ENCODE peak calls at places on chromosomes 11 and 22, in ten cellular contexts. One of them, this sample, is unnamed.

GRCh38 chr11:134675983-134676382 is 263.9 kb upstream of the B3GAT1 start:
- DNase-seq in H1: no peak
- DNase-seq in SK-N-SH: no peak
- DNase-seq in HCT116: no peak
- DNase-seq in GM23338: no peak
- DNase-seq in stomach: no peak
- DNase-seq in vagina: peak
- DNase-seq in transverse colon: no peak
- DNase-seq in GM12891: no peak
- DNase-seq in suprapubic skin: no peak
- DNase-seq in this sample: no peak

GRCh38 chr11:99135508-99135907 is 114.8 kb downstream of the CNTN5 start:
- DNase-seq in SK-N-SH: no peak
- DNase-seq in suprapubic skin: no peak
- DNase-seq in GM12891: no peak
- DNase-seq in transverse colon: no peak
- DNase-seq in stomach: no peak
- DNase-seq in H1: no peak
- DNase-seq in HCT116: no peak
- DNase-seq in GM23338: no peak
- DNase-seq in vagina: no peak
- DNase-seq in this sample: no peak

GRCh38 chr22:28231423-28231822 is 312.4 kb upstream of the PITPNB start:
- DNase-seq in SK-N-SH: no peak
- DNase-seq in vagina: no peak
- DNase-seq in GM12891: no peak
- DNase-seq in stomach: no peak
- DNase-seq in suprapubic skin: no peak
- DNase-seq in transverse colon: no peak
- DNase-seq in H1: no peak
- DNase-seq in GM23338: peak
- DNase-seq in HCT116: no peak
- DNase-seq in this sample: no peak

GRCh38 chr11:44952082-44952481 is 1.4 kb upstream of the TP53I11 start:
- DNase-seq in GM12891: no peak
- DNase-seq in SK-N-SH: no peak
- DNase-seq in suprapubic skin: no peak
- DNase-seq in GM23338: no peak
- DNase-seq in H1: no peak
- DNase-seq in vagina: no peak
- DNase-seq in stomach: no peak
- DNase-seq in transverse colon: peak
- DNase-seq in HCT116: no peak
- DNase-seq in this sample: no peak

GRCh38 chr11:20443596-20443995 is 56.1 kb downstream of the PRMT3 start:
- DNase-seq in GM12891: no peak
- DNase-seq in HCT116: peak
- DNase-seq in H1: no peak
- DNase-seq in vagina: no peak
- DNase-seq in GM23338: peak
- DNase-seq in suprapubic skin: no peak
- DNase-seq in transverse colon: no peak
- DNase-seq in stomach: no peak
- DNase-seq in SK-N-SH: peak
- DNase-seq in this sample: peak

GRCh38 chr22:33573479-33573878 is 346.8 kb downstream of the LARGE1 start:
- DNase-seq in SK-N-SH: no peak
- DNase-seq in suprapubic skin: no peak
- DNase-seq in GM23338: no peak
- DNase-seq in stomach: no peak
- DNase-seq in vagina: no peak
- DNase-seq in H1: no peak
- DNase-seq in HCT116: no peak
- DNase-seq in GM12891: no peak
- DNase-seq in transverse colon: no peak
- DNase-seq in this sample: no peak

GRCh38 chr22:49509016-49509415 is 318.7 kb downstream of the BRD1 start:
- DNase-seq in H1: no peak
- DNase-seq in transverse colon: no peak
- DNase-seq in GM23338: no peak
- DNase-seq in vagina: peak
- DNase-seq in SK-N-SH: no peak
- DNase-seq in GM12891: no peak
- DNase-seq in suprapubic skin: no peak
- DNase-seq in HCT116: no peak
- DNase-seq in stomach: peak
- DNase-seq in this sample: no peak

GRCh38 chr22:48088926-48089536 is 1326.6 kb downstream of the TBC1D22A start:
- DNase-seq in transverse colon: no peak
- DNase-seq in SK-N-SH: no peak
- DNase-seq in suprapubic skin: peak
- DNase-seq in GM12891: no peak
- DNase-seq in H1: no peak
- DNase-seq in vagina: no peak
- DNase-seq in GM23338: no peak
- DNase-seq in stomach: no peak
- DNase-seq in HCT116: no peak
- DNase-seq in this sample: no peak

GRCh38 chr11:109939176-109939810 is 153.9 kb upstream of the ZC3H12C start:
- DNase-seq in GM12891: no peak
- DNase-seq in stomach: no peak
- DNase-seq in vagina: no peak
- DNase-seq in transverse colon: peak
- DNase-seq in GM23338: peak
- DNase-seq in HCT116: peak
- DNase-seq in SK-N-SH: peak
- DNase-seq in suprapubic skin: no peak
- DNase-seq in H1: no peak
- DNase-seq in this sample: peak

GRCh38 chr11:62433141-62433543 is 14.3 kb downstream of the SCGB1A1 start:
- DNase-seq in transverse colon: no peak
- DNase-seq in HCT116: no peak
- DNase-seq in H1: no peak
- DNase-seq in stomach: no peak
- DNase-seq in GM12891: no peak
- DNase-seq in GM23338: no peak
- DNase-seq in suprapubic skin: no peak
- DNase-seq in vagina: no peak
- DNase-seq in SK-N-SH: no peak
- DNase-seq in this sample: no peak

GRCh38 chr22:17313591-17313990 is 55.7 kb upstream of the CECR2 start:
- DNase-seq in SK-N-SH: no peak
- DNase-seq in H1: no peak
- DNase-seq in vagina: no peak
- DNase-seq in GM12891: no peak
- DNase-seq in transverse colon: no peak
- DNase-seq in suprapubic skin: no peak
- DNase-seq in GM23338: no peak
- DNase-seq in HCT116: no peak
- DNase-seq in stomach: peak
- DNase-seq in this sample: no peak

GRCh38 chr11:75160328-75160757 is 9.4 kb downstream of the SLCO2B1 start:
- DNase-seq in GM12891: no peak
- DNase-seq in SK-N-SH: no peak
- DNase-seq in GM23338: no peak
- DNase-seq in HCT116: no peak
- DNase-seq in suprapubic skin: no peak
- DNase-seq in stomach: no peak
- DNase-seq in transverse colon: no peak
- DNase-seq in H1: no peak
- DNase-seq in vagina: no peak
- DNase-seq in this sample: no peak

DNA sequence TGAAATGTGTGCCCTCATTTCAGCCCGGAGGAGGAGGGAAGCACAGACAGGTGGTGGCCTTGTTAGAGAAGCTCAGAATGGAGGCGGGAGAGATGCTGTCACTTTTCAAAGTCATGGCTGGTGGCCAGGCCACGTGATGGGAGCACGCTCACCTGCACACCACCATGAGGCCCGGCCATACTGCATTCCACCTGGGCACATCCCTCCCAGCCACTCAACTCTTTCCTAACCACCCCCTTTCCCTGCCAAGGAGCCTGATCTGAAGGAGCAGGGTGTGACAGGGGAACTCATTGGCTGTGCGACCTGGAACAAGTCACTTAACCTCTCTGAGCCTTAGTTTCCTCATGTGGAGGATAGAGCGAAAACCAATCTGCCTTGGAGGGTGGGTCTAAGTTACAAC is 364.5 kb downstream of the CTTN start:
- DNase-seq in HCT116: no peak
- DNase-seq in SK-N-SH: no peak
- DNase-seq in stomach: no peak
- DNase-seq in suprapubic skin: no peak
- DNase-seq in vagina: no peak
- DNase-seq in transverse colon: no peak
- DNase-seq in GM12891: no peak
- DNase-seq in GM23338: no peak
- DNase-seq in H1: no peak
- DNase-seq in this sample: no peak
- TF ChIP-seq POLR2AphosphoS5 in HCT116: no peak
- TF ChIP-seq POLR2AphosphoS5 in SK-N-SH: no peak
- TF ChIP-seq POLR2AphosphoS5 in stomach: no peak
- TF ChIP-seq POLR2AphosphoS5 in suprapubic skin: no peak
- TF ChIP-seq POLR2AphosphoS5 in vagina: no peak
- TF ChIP-seq POLR2AphosphoS5 in transverse colon: no peak
- TF ChIP-seq POLR2AphosphoS5 in GM12891: no peak
- TF ChIP-seq POLR2AphosphoS5 in GM23338: no peak
- TF ChIP-seq POLR2AphosphoS5 in H1: no peak
- TF ChIP-seq POLR2AphosphoS5 in this sample: no peak

GRCh38 chr11:47587733-47588326 is 1.4 kb downstream of the FAM180B start:
- DNase-seq in H1: no peak
- DNase-seq in GM23338: no peak
- DNase-seq in SK-N-SH: no peak
- DNase-seq in stomach: no peak
- DNase-seq in GM12891: no peak
- DNase-seq in HCT116: no peak
- DNase-seq in suprapubic skin: peak
- DNase-seq in transverse colon: peak
- DNase-seq in vagina: no peak
- DNase-seq in this sample: no peak
- TF ChIP-seq POLR2AphosphoS5 in H1: no peak
- TF ChIP-seq POLR2AphosphoS5 in GM23338: no peak
- TF ChIP-seq POLR2AphosphoS5 in SK-N-SH: no peak
- TF ChIP-seq POLR2AphosphoS5 in stomach: no peak
- TF ChIP-seq POLR2AphosphoS5 in GM12891: no peak
- TF ChIP-seq POLR2AphosphoS5 in HCT116: no peak
- TF ChIP-seq POLR2AphosphoS5 in suprapubic skin: no peak
- TF ChIP-seq POLR2AphosphoS5 in transverse colon: no peak
- TF ChIP-seq POLR2AphosphoS5 in vagina: no peak
- TF ChIP-seq POLR2AphosphoS5 in this sample: no peak

DNA sequence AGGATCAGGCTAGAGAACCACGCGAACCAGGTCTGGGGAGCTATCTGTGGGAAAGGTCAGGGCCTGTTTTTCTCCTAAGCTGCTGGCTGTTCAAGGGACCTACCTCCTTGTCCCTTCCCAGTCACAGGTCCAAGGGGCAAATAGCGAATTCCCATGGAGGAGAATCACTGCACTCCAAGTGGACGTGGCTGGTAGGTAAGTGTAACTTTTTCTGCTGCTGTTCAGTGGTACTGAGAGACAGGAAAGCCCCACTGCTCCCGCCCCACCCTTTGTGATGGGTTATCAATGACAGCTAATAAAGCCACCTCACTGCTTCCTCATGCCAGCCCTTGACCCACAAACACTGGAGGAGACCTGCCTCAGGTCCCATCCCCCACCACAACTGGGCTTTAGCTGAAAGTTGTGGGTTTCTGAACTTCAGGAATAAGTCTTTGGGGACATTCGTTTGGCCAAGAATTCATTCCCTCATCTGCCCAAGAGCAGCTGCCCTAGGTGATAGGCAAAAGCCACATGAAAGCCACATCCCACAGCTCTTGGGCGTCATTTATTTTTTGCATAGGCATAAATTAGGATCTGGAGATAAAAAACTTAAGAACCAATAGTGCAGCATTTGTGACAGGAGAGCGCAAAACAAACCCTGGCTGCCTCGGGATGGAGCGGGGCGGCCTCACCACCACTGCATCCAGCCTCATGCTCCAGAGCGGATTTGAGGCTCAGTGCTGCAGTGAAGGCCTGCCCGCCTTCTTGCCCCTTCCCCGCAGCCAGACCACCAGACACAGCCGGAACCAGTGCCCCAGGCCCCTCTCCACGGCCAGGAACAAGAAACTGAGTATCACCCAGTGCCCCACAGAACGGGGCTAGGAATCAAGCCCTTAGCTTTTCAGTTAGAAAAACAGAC is 21.3 kb downstream of the SUN2 start:
- DNase-seq in stomach: no peak
- DNase-seq in SK-N-SH: no peak
- DNase-seq in HCT116: no peak
- DNase-seq in GM23338: no peak
- DNase-seq in transverse colon: no peak
- DNase-seq in H1: no peak
- DNase-seq in suprapubic skin: no peak
- DNase-seq in vagina: no peak
- DNase-seq in GM12891: no peak
- DNase-seq in this sample: no peak
- TF ChIP-seq POLR2AphosphoS5 in stomach: no peak
- TF ChIP-seq POLR2AphosphoS5 in SK-N-SH: no peak
- TF ChIP-seq POLR2AphosphoS5 in HCT116: no peak
- TF ChIP-seq POLR2AphosphoS5 in GM23338: no peak
- TF ChIP-seq POLR2AphosphoS5 in transverse colon: no peak
- TF ChIP-seq POLR2AphosphoS5 in H1: no peak
- TF ChIP-seq POLR2AphosphoS5 in suprapubic skin: no peak
- TF ChIP-seq POLR2AphosphoS5 in vagina: no peak
- TF ChIP-seq POLR2AphosphoS5 in GM12891: no peak
- TF ChIP-seq POLR2AphosphoS5 in this sample: no peak

DNA sequence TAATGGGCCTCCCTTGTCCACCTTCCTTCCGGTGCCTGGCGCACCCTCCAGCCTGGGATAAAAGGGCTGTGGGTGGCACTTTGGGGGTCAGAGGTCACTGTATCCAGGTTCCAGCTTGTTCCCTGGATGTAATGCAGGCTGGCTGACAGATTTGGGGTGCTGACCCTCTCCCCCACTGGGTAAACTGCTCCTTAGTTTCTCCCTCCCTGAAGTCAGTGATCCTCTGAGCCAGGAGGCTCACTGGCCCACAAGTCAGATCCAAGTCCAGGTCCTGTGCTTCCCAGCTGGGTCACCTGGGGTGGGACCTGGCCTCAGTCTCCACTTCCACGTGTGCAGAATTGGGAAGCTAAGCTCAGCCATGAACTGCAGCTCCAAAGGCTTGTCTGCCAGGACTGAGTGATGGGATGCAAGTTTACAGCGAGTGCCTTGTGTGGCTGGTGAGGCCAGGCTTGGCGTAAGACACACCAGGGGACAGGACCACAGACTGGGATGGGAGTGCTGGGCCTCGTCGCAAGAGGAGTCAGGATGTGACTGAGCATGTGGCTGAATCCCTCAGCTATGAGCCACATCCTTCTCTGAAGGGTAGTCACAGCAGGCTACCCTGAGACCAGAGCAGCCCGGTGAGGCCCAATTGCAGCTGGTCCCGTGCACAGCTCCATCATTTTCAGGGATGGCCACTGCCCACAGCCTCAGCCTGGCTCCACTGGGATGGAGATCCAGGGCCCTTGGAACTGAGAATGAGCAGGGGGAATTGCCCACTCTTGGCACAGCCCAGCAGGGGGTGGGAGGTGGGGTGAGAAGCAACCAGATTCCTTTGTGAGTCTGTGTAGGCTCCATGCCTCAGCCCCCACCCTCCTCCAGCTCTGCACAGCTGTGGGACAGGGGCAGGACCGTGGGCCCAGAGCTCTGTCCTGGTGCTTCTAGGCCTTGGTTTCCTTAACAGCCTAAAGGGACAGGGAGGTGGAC is 7.2 kb downstream of the SHISA8 start:
- DNase-seq in stomach: no peak
- DNase-seq in SK-N-SH: no peak
- DNase-seq in transverse colon: no peak
- DNase-seq in HCT116: no peak
- DNase-seq in GM12891: no peak
- DNase-seq in GM23338: peak
- DNase-seq in H1: no peak
- DNase-seq in suprapubic skin: no peak
- DNase-seq in vagina: no peak
- DNase-seq in this sample: no peak
- TF ChIP-seq POLR2AphosphoS5 in stomach: no peak
- TF ChIP-seq POLR2AphosphoS5 in SK-N-SH: no peak
- TF ChIP-seq POLR2AphosphoS5 in transverse colon: no peak
- TF ChIP-seq POLR2AphosphoS5 in HCT116: no peak
- TF ChIP-seq POLR2AphosphoS5 in GM12891: peak
- TF ChIP-seq POLR2AphosphoS5 in GM23338: peak
- TF ChIP-seq POLR2AphosphoS5 in H1: peak
- TF ChIP-seq POLR2AphosphoS5 in suprapubic skin: no peak
- TF ChIP-seq POLR2AphosphoS5 in vagina: no peak
- TF ChIP-seq POLR2AphosphoS5 in this sample: no peak